ENCODE peak calls at places on chromosomes 16 and 17, in six cellular contexts. O is astrocyte of the spinal cord, X is BJ, V is lower lobe of right lung, L is GM12864, J is GM20000. I is an unnamed sample.

GRCh38 chr16:63403792-63404191 is 1367.6 kb upstream of the CDH8 start:
- DNase-seq in L (no peak), V (no peak), O (no peak), X (no peak), J (no peak), I (no peak)

GRCh38 chr17:1904273-1905052 is 74.7 kb downstream of the RPA1 start:
- DNase-seq in O (no peak), J (peak), L (peak), V (no peak), X (no peak), I (no peak)

GRCh38 chr17:79843917-79844815 is 4.9 kb upstream of the CBX4 start:
- DNase-seq in X (no peak), O (peak), J (peak), V (peak), L (no peak), I (no peak)

GRCh38 chr16:31477220-31478216 is 5.4 kb upstream of the SLC5A2 start:
- DNase-seq in L (no peak), X (no peak), J (peak), O (no peak), V (peak), I (peak)

GRCh38 chr16:2710021-2710710 is 9.9 kb downstream of the PRSS27 start:
- DNase-seq in L (no peak), O (no peak), V (no peak), X (no peak), J (no peak), I (no peak)

GRCh38 chr16:58413359-58413758 is 21.1 kb downstream of the GINS3 start:
- DNase-seq in L (no peak), V (no peak), X (no peak), O (no peak), J (no peak), I (no peak)

GRCh38 chr17:47085736-47086135 is 103.4 kb downstream of the CDC27 start:
- DNase-seq in O (no peak), L (no peak), J (no peak), X (no peak), V (no peak), I (no peak)

GRCh38 chr16:9381399-9381798 is 290.0 kb downstream of the HAPSTR1 start:
- DNase-seq in X (no peak), V (no peak), O (no peak), L (no peak), J (no peak), I (no peak)

GRCh38 chr16:67727521-67728485 is 8.7 kb upstream of the GFOD2 start:
- DNase-seq in L (no peak), O (no peak), X (no peak), J (no peak), V (no peak), I (no peak)

GRCh38 chr16:82093901-82094300 is 58.8 kb downstream of the HSD17B2 start:
- DNase-seq in V (no peak), X (no peak), L (no peak), O (no peak), J (no peak), I (peak)

GRCh38 chr16:72107371-72107770 is 13.7 kb downstream of the DHX38 start:
- DNase-seq in O (no peak), X (no peak), V (no peak), J (no peak), L (no peak), I (no peak)

GRCh38 chr17:8859029-8859803 is 8.3 kb downstream of the PIK3R6 start:
- DNase-seq in O (peak), X (peak), V (peak), J (no peak), L (no peak), I (peak)

GRCh38 chr16:31108794-31109558 is 790 bp downstream of the BCKDK start:
- DNase-seq in L (no peak), J (no peak), X (no peak), O (no peak), V (no peak), I (no peak)

GRCh38 chr16:84314814-84315213 is 20.1 kb downstream of the WFDC1 start:
- DNase-seq in V (no peak), J (no peak), X (no peak), L (no peak), O (no peak), I (no peak)

GRCh38 chr16:15880434-15880833 is 8.0 kb downstream of the CEP20 start:
- DNase-seq in L (no peak), V (no peak), O (no peak), J (no peak), X (no peak), I (no peak)

GRCh38 chr17:79549111-79549915 is 61.5 kb downstream of the RBFOX3 start:
- DNase-seq in X (no peak), V (peak), O (no peak), J (no peak), L (no peak), I (no peak)

GRCh38 chr16:49472598-49472997 is 99.0 kb downstream of the C16orf78 start:
- DNase-seq in J (no peak), V (peak), O (no peak), X (no peak), L (no peak), I (no peak)

GRCh38 chr17:76266244-76266938 is 1.2 kb downstream of the UBALD2 start:
- DNase-seq in X (no peak), L (no peak), J (no peak), O (peak), V (no peak), I (peak)

GRCh38 chr16:23836404-23837291 is 865 bp downstream of the PRKCB start:
- DNase-seq in X (no peak), J (peak), O (no peak), L (no peak), V (peak), I (peak)

GRCh38 chr17:58331815-58332719 is 3.5 kb upstream of the TSPOAP1 start:
- DNase-seq in V (peak), L (peak), O (no peak), J (peak), X (no peak), I (peak)

GRCh38 chr17:74758846-74759163 is 10.4 kb downstream of the NHERF1 start:
- DNase-seq in X (no peak), L (no peak), O (peak), V (no peak), J (no peak), I (peak)

GRCh38 chr17:13953871-13954270 is 115.4 kb upstream of the COX10 start:
- DNase-seq in L (no peak), O (no peak), X (no peak), J (no peak), V (no peak), I (no peak)

GRCh38 chr16:26623442-26623841 is 443.3 kb upstream of the C16orf82 start:
- DNase-seq in O (no peak), J (no peak), V (no peak), X (no peak), L (no peak), I (no peak)
- TF ChIP-seq CTCF in O (no peak), J (no peak), V (no peak), X (no peak), L (no peak), I (no peak)

GRCh38 chr17:38577244-38577643 is 28.5 kb downstream of the SRCIN1 start:
- DNase-seq in L (no peak), O (no peak), X (no peak), V (no peak), J (no peak), I (no peak)
- TF ChIP-seq CTCF in L (no peak), O (no peak), X (no peak), V (no peak), J (no peak), I (no peak)

GRCh38 chr17:48612854-48613691 is 2.0 kb downstream of the HOXB8 start:
- DNase-seq in O (peak), J (peak), V (no peak), X (no peak), L (no peak), I (peak)
- TF ChIP-seq CTCF in O (peak), J (no peak), V (no peak), X (peak), L (peak), I (peak)

DNA sequence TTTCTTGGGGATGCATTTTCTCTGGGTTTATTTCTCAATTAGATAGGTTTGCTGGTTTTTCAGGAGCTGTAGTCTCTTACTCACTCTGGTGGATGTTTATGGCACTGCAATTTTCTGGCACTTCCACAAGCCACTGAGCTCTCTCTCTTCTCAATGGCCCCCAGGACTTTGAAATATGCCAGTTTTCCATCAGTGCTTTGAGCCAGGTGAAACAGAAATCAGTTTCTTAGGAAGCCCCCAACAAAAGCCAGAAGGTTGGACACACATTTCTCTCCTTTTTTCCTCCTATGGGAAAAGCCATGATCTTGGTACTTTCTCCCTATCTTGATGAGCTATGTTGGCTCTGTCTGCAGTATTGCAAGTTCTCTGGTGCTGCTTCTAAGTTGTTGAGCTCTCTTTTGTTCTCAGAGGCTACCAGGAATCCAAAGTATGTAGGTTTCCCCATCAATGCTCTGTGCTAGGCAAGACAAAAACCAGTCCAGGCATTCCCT is 90.7 kb upstream of the SMIM36 start:
- DNase-seq in V (no peak), X (no peak), J (peak), O (peak), L (no peak), I (peak)
- TF ChIP-seq CTCF in V (peak), X (peak), J (peak), O (peak), L (peak), I (peak)

I was measured in activated CD8-positive, alpha-beta T cell treated with anti-CD3 and anti-CD28 coated beads for 36 hours.